ENCODE peak calls at places on chromosome 16, in six cellular contexts. F is ascending aorta, O is heart right ventricle, J is astrocyte, R is tibial nerve, L is upper lobe of right lung. Z is an unnamed sample. For H3K4me1, the result is how much of the 10 kb centered on the place peaks cover.

GRCh38 chr16:13134843-13135242 is 233.4 kb downstream of the SHISA9 start:
- DNase-seq in F (no peak), L (no peak), O (no peak), J (no peak), R (no peak), Z (no peak)

GRCh38 chr16:27373312-27373711 is 28.7 kb upstream of the IL21R start:
- DNase-seq in F (no peak), R (no peak), O (no peak), L (no peak), J (no peak), Z (no peak)

GRCh38 chr16:84689126-84689525 is 10.7 kb upstream of the USP10 start:
- DNase-seq in L (no peak), F (no peak), O (no peak), J (peak), R (no peak), Z (no peak)

GRCh38 chr16:81237282-81237681 is 1.2 kb upstream of the BCO1 start:
- DNase-seq in J (peak), F (no peak), O (peak), L (no peak), R (no peak), Z (no peak)

GRCh38 chr16:23504453-23505179 is 5.7 kb downstream of the GGA2 start:
- DNase-seq in L (peak), O (peak), R (no peak), J (peak), F (peak), Z (peak)

GRCh38 chr16:11743308-11744074 is 834 bp upstream of the TXNDC11 start:
- DNase-seq in O (no peak), R (peak), L (peak), J (peak), F (peak), Z (peak)

GRCh38 chr16:15415411-15416070 is 18.8 kb upstream of the BMERB1 start:
- DNase-seq in F (no peak), L (no peak), R (no peak), J (peak), O (no peak), Z (no peak)

GRCh38 chr16:88784074-88784855 is 755 bp downstream of the PIEZO1 start:
- DNase-seq in L (peak), R (peak), O (peak), J (peak), F (peak), Z (peak)

GRCh38 chr16:81647527-81647926 is 131.6 kb upstream of the PLCG2 start:
- DNase-seq in J (peak), O (no peak), L (no peak), R (no peak), F (no peak), Z (no peak)

GRCh38 chr16:67967956-67968439 is 439 bp downstream of the SLC12A4 start:
- DNase-seq in L (peak), R (no peak), O (peak), F (no peak), J (no peak), Z (no peak)

GRCh38 chr16:53773150-53773846 is 69.3 kb downstream of the FTO start:
- DNase-seq in O (no peak), L (no peak), J (peak), R (no peak), F (no peak), Z (no peak)
- TF ChIP-seq CTCF in O (peak), L (peak), J (peak), R (peak), F (peak), Z (peak)

DNA sequence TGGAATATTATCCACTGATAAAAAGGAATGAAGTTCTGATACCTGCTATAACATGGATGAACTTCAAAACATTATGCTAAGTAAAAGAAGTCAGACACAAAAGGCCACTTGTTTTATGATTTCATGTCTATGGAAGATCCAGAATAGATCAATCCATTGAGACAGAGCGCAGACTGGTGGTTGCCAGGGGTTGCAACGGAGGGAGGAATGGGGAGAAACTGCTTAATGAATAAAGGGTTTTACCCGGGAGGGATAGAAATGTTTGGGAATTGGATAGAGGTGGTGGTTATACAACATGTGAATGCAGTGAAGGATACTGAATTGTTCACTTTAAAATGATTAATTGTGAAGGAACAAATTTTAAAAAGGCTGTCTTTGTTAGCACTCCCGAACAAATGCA is 30.2 kb downstream of the WDR59 start:
- DNase-seq in R (no peak), F (no peak), O (no peak), J (no peak), L (no peak), Z (no peak)
- H3K27ac ChIP-seq in R (no peak), F (no peak), O (no peak), J (no peak), L (no peak), Z (no peak)

GRCh38 chr16:1349351-1349750 is 2.3 kb downstream of the TSR3 start:
- DNase-seq in F (no peak), J (no peak), R (no peak), L (no peak), O (no peak), Z (no peak)

GRCh38 chr16:1349951-1350350 is 1.7 kb downstream of the TSR3 start:
- DNase-seq in L (no peak), F (no peak), O (no peak), R (no peak), J (no peak), Z (no peak)

GRCh38 chr16:1350691-1351090 is 987 bp downstream of the TSR3 start:
- DNase-seq in R (no peak), O (no peak), F (no peak), L (no peak), J (no peak), Z (no peak)

GRCh38 chr16:1351215-1351581 is 480 bp downstream of the TSR3 start:
- DNase-seq in J (no peak), O (no peak), F (no peak), L (no peak), R (no peak), Z (no peak)

DNA sequence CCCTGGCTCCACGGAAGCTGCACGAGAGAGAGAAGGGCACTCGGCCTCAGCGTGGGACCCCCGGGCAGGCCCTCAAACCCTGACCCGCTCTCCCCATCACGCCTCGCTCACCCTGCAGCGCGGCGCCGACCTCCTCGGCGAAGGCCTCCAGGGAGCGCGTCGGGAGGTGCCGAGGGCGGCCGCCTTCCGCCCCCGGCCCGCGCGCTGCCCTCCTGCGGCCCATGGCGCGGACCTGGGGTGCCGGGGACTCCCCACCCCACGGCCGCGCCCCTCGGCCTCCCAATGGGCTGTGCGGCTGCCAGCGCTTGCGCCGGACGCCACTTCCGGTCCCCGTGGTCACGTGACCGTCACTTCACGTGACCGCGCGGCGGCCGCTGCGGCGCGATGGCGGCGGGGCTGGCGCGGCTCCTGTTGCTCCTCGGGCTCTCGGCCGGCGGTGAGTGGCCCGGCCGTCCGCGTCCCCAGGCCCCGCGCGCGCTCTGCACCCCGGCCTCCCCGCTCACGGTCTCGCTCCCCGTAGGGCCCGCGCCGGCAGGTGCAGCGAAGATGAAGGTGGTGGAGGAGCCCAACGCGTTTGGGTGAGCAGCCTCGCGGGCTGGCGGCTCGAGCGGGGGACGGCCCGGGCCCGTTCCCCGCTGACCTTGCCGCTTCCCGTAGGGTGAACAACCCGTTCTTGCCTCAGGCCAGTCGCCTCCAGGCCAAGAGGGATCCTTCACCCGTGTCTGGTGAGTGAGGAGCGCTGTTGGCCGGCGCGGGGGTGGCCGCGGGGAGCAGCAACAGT is at the start of the genes GNPTG and TSR3:
- DNase-seq in L (peak), J (peak), O (peak), R (peak), F (no peak), Z (peak)
- H3K4me1 ChIP-seq in L (under half), J (under half), O (under half), R (under half), F (under half), Z (half or more)

GRCh38 chr16:66699898-66700297 is 3.4 kb upstream of the CMTM4 start:
- DNase-seq in R (no peak), L (no peak), J (no peak), O (no peak), F (no peak), Z (no peak)

GRCh38 chr16:66698046-66698445 is 1.5 kb upstream of the CMTM4 start:
- DNase-seq in F (no peak), O (no peak), J (no peak), R (no peak), L (no peak), Z (no peak)

GRCh38 chr16:66695935-66696668 is 441 bp downstream of the CMTM4 start:
- DNase-seq in O (peak), R (no peak), F (no peak), J (no peak), L (peak), Z (peak)

GRCh38 chr16:66695474-66695934 is 1.0 kb downstream of the CMTM4 start:
- DNase-seq in J (no peak), L (no peak), O (no peak), R (no peak), F (no peak), Z (peak)

GRCh38 chr16:66696669-66697630 is at the start of gene CMTM4:
- DNase-seq in F (peak), L (peak), J (peak), R (peak), O (peak), Z (peak)
- TF ChIP-seq CTCF in F (no peak), L (peak), J (no peak), R (peak), O (peak), Z (peak)

DNA sequence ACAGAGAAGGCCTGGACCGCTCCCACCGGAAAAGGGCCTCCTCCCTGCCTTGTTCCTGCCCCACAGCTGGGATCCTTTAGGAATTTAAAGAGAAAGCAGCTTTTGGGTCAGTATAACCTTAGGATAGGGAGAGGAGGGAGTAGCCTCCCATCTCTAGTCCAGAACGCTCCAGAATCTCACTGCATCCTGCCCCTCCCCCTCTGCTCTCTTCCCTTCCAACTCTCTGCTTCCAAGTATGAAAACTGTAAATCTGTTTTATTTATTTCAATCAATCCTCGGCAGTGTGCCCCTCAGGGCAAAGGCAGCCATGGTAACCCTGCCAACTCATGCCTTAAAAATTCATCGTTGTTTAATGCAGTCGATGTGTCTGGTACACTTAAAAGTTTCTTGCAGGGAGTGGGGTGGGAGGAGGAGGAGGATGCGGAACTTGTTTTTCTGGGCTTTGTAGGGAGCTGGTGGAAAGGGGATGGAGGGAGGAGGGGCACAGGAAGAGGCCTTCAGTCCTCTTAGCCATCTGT is 21.2 kb upstream of the MTSS2 start:
- DNase-seq in O (no peak), J (peak), F (no peak), R (no peak), L (no peak), Z (peak)
- H3K27ac ChIP-seq in O (peak), J (peak), F (peak), R (peak), L (peak), Z (peak)

DNA sequence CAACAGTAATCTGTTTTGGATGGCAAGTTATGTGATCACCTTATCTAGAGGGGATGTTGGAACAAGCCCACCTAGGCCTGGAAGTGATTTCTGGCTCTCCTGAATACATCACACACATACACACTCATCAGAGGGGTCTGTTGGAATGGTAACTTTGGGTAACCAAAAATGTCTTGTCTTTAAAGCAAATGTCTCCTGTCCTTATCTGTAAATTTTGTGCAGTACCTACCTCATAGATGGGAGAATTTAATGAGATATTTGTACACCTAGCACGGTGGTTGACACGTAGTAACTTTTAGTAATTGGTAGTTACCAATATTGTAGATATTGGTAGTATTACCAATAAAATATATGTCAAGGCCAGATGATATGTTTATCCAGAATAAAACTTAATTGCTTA is 24.7 kb downstream of the HAPSTR1 start:
- DNase-seq in J (no peak), L (no peak), O (no peak), R (no peak), F (no peak), Z (no peak)
- H3K4me1 ChIP-seq in J (half or more), L (half or more), O (half or more), R (under half), F (under half), Z (half or more)